ENCODE peak calls at places on chromosomes 7 and 10, in six cellular contexts. L, S, C, N, J and W are unnamed samples.

GRCh38 chr10:16384064-16384463 is 52.7 kb upstream of the PTER start:
- DNase-seq in L (no peak), S (no peak), C (no peak), N (no peak), J (no peak), W (no peak)

GRCh38 chr10:99394256-99394655 is 36.2 kb downstream of the GOT1 start:
- DNase-seq in L (no peak), S (no peak), C (no peak), N (no peak), J (no peak), W (no peak)

GRCh38 chr10:3570855-3571266 is 214.1 kb downstream of the KLF6 start:
- DNase-seq in L (no peak), S (no peak), C (no peak), N (no peak), J (no peak), W (no peak)

GRCh38 chr7:28157826-28158416 is 22.7 kb downstream of the JAZF1 start:
- DNase-seq in L (no peak), S (no peak), C (no peak), N (no peak), J (no peak), W (no peak)

GRCh38 chr10:78700413-78700812 is 368.4 kb upstream of the ZMIZ1 start:
- DNase-seq in L (no peak), S (no peak), C (no peak), N (no peak), J (peak), W (peak)

GRCh38 chr10:110455440-110455839 is 42.3 kb upstream of the DUSP5 start:
- DNase-seq in L (no peak), S (no peak), C (no peak), N (peak), J (no peak), W (no peak)

GRCh38 chr10:96714031-96714590 is 6.2 kb downstream of the PIK3AP1 start:
- DNase-seq in L (no peak), S (no peak), C (no peak), N (no peak), J (no peak), W (no peak)

GRCh38 chr7:131057015-131057518 is 270.6 kb upstream of the MKLN1 start:
- DNase-seq in L (no peak), S (peak), C (no peak), N (peak), J (no peak), W (no peak)

GRCh38 chr10:94103902-94104301 is 110.2 kb downstream of the PLCE1 start:
- DNase-seq in L (no peak), S (peak), C (no peak), N (no peak), J (no peak), W (no peak)

GRCh38 chr7:130891254-130892094 is 157.5 kb upstream of the KLF14 start:
- DNase-seq in L (no peak), S (peak), C (no peak), N (no peak), J (no peak), W (no peak)

GRCh38 chr10:17454181-17454800 is at the start of gene ST8SIA6:
- DNase-seq in L (peak), S (no peak), C (peak), N (no peak), J (peak), W (peak)

GRCh38 chr7:133481676-133482075 is 228.8 kb downstream of the EXOC4 start:
- DNase-seq in L (no peak), S (peak), C (no peak), N (no peak), J (no peak), W (peak)

GRCh38 chr7:114082567-114082933 is 163.7 kb upstream of the PPP1R3A start:
- DNase-seq in L (no peak), S (no peak), C (no peak), N (no peak), J (no peak), W (no peak)

GRCh38 chr10:99325261-99325660 is 3.9 kb upstream of the CNNM1 start:
- DNase-seq in L (no peak), S (no peak), C (no peak), N (no peak), J (no peak), W (no peak)

GRCh38 chr10:122487231-122487765 is 25.9 kb downstream of the HTRA1 start:
- DNase-seq in L (peak), S (no peak), C (no peak), N (no peak), J (no peak), W (no peak)

GRCh38 chr10:52268790-52269189 is 45.3 kb upstream of the DKK1 start:
- DNase-seq in L (no peak), S (no peak), C (no peak), N (no peak), J (no peak), W (no peak)

GRCh38 chr7:130446285-130446684 is 5.5 kb upstream of the CEP41 start:
- DNase-seq in L (no peak), S (no peak), C (no peak), N (no peak), J (no peak), W (no peak)

GRCh38 chr10:13492493-13493180 is 36.2 kb downstream of the BEND7 start:
- DNase-seq in L (no peak), S (no peak), C (no peak), N (no peak), J (no peak), W (no peak)

GRCh38 chr10:13893926-13894325 is 307.2 kb downstream of the PRPF18 start:
- DNase-seq in L (no peak), S (no peak), C (no peak), N (no peak), J (no peak), W (no peak)

GRCh38 chr7:83987764-83988163 is 206.8 kb downstream of the SEMA3A start:
- DNase-seq in L (no peak), S (no peak), C (no peak), N (no peak), J (no peak), W (no peak)

GRCh38 chr10:104297697-104298660 is 29.0 kb downstream of the GSTO2 start:
- DNase-seq in L (peak), S (no peak), C (peak), N (no peak), J (no peak), W (peak)

GRCh38 chr7:155343150-155343549 is 45.5 kb downstream of the INSIG1 start:
- DNase-seq in L (no peak), S (no peak), C (no peak), N (no peak), J (no peak), W (no peak)
- TF ChIP-seq CTCF in L (no peak), S (no peak), C (no peak), N (no peak), J (no peak), W (no peak)

GRCh38 chr7:149790146-149790548 is 16.8 kb upstream of the ZNF467 start:
- DNase-seq in L (peak), S (no peak), C (peak), N (no peak), J (no peak), W (no peak)
- TF ChIP-seq CTCF in L (peak), S (peak), C (peak), N (peak), J (peak), W (no peak)

GRCh38 chr7:14380881-14381280 is 391.4 kb upstream of the ETV1 start:
- DNase-seq in L (no peak), S (no peak), C (no peak), N (no peak), J (no peak), W (no peak)
- TF ChIP-seq CTCF in L (no peak), S (no peak), C (no peak), N (no peak), J (no peak), W (no peak)

GRCh38 chr7:102433319-102434038 is at the start of gene ORAI2:
- DNase-seq in L (peak), S (no peak), C (peak), N (peak), J (peak), W (peak)
- TF ChIP-seq CTCF in L (no peak), S (no peak), C (no peak), N (no peak), J (no peak), W (no peak)

GRCh38 chr7:1640376-1641172 is 29.5 kb upstream of the ELFN1 start:
- DNase-seq in L (no peak), S (no peak), C (no peak), N (no peak), J (no peak), W (no peak)
- TF ChIP-seq CTCF in L (peak), S (no peak), C (no peak), N (no peak), J (no peak), W (peak)

GRCh38 chr7:27143022-27143949 is at the start of gene HOXA5:
- DNase-seq in L (peak), S (no peak), C (peak), N (peak), J (peak), W (no peak)
- TF ChIP-seq CTCF in L (peak), S (peak), C (peak), N (peak), J (peak), W (peak)

GRCh38 chr7:102220229-102220850 is 66.3 kb upstream of the SH2B2 start:
- DNase-seq in L (no peak), S (no peak), C (no peak), N (no peak), J (no peak), W (no peak)
- TF ChIP-seq CTCF in L (no peak), S (no peak), C (no peak), N (no peak), J (no peak), W (no peak)

DNA sequence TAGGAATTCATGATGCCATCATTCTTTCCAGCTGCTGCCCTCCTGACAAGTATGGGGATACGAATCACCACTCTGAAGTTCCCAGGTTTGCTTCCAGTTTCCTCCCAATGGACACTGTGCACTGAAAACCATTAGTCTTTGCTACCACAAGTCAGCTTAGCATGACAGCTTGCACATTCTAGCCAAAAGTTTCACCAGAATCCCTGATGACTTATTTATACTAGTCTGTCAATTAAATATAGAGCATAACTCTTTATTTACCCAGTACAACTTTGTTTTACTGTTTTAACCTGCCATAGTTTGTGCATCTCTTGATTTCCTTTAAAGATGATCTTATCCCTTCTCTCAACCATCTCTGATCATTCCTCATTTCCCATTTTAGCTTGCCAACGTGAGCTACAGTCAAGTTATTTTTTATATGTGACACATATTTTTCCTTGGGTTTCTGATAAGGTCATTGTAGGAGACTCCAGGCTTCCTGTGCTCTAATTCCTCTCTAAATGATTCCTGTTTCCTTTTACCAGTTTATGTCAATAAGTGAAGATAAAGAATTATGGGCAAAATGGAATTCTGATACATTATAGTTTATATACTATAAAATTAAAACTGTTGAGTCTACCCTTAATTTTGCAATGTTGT is 167.5 kb upstream of the MEOX2 start:
- DNase-seq in L (no peak), S (no peak), C (no peak), N (no peak), J (no peak), W (no peak)
- TF ChIP-seq CTCF in L (no peak), S (no peak), C (no peak), N (no peak), J (no peak), W (no peak)

DNA sequence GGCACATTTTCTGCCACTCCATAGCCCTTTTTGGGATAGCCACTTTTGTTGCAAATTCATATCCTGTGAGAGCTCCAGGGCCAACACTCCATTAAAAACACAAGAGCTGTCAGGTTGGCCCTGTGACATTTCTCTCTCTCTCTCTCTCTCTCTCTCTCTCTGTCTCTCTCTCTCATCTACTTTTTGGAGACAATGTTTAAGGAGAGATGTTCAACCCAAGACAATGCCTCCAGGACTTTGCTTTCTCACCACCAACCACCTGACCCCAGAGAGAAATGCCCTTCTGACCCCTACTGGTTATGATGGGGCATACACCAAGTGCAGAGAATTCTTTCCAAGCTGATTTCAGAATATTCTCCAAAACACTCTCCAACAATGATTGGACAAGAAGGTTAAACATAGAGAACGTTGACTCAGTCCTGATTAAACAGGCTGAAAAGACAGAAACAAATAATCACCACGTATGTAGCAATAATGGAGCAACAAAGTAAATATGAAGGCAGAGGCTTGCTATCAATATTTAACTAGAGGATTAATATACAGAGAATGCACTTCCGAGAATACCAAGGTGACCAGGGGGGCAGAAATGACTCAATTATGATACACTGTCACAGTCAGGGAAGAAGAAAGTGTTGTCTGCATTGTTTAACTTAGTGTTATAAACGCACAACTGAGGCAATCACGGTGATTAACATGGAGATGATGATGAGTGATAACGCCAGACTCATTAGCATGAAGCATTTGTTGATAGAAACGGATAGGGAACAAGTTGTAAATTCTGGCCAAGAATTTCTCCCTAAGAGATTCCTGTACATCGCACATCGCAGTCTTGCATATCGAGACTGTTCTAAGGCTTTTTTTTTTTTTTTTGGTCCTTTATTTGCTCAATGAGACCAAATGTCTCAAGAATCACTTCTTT is 178.5 kb downstream of the NRP1 start:
- DNase-seq in L (no peak), S (no peak), C (no peak), N (no peak), J (no peak), W (peak)
- TF ChIP-seq CTCF in L (peak), S (peak), C (peak), N (peak), J (peak), W (peak)